ENCODE peak calls at places on chromosomes 7 and 10, in ten cellular contexts. One of them, this sample, is unnamed. For H3K27me3, the result is how much of the 10 kb centered on the place peaks cover.

GRCh38 chr7:50359995-50360925 is 55.7 kb downstream of the IKZF1 start:
- DNase-seq in iPS DF 6.9: no peak
- DNase-seq in ovary: no peak
- DNase-seq in GM23338: no peak
- DNase-seq in SK-N-SH: peak
- DNase-seq in mammary epithelial cell: no peak
- DNase-seq in lower lobe of right lung: no peak
- DNase-seq in astrocyte: no peak
- DNase-seq in upper lobe of right lung: no peak
- DNase-seq in AG04450: no peak
- DNase-seq in this sample: no peak

GRCh38 chr7:130314305-130314704 is 21.3 kb downstream of the CPA4 start:
- DNase-seq in iPS DF 6.9: no peak
- DNase-seq in ovary: no peak
- DNase-seq in GM23338: no peak
- DNase-seq in SK-N-SH: no peak
- DNase-seq in mammary epithelial cell: no peak
- DNase-seq in lower lobe of right lung: no peak
- DNase-seq in astrocyte: no peak
- DNase-seq in upper lobe of right lung: no peak
- DNase-seq in AG04450: no peak
- DNase-seq in this sample: no peak

GRCh38 chr7:4189151-4189570 is 492.9 kb upstream of the FOXK1 start:
- DNase-seq in iPS DF 6.9: no peak
- DNase-seq in ovary: peak
- DNase-seq in GM23338: no peak
- DNase-seq in SK-N-SH: peak
- DNase-seq in mammary epithelial cell: peak
- DNase-seq in lower lobe of right lung: peak
- DNase-seq in astrocyte: peak
- DNase-seq in upper lobe of right lung: no peak
- DNase-seq in AG04450: no peak
- DNase-seq in this sample: no peak

GRCh38 chr7:159023746-159024145 is 120.9 kb downstream of the VIPR2 start:
- DNase-seq in iPS DF 6.9: no peak
- DNase-seq in ovary: no peak
- DNase-seq in GM23338: no peak
- DNase-seq in SK-N-SH: no peak
- DNase-seq in mammary epithelial cell: no peak
- DNase-seq in lower lobe of right lung: no peak
- DNase-seq in astrocyte: no peak
- DNase-seq in upper lobe of right lung: no peak
- DNase-seq in AG04450: no peak
- DNase-seq in this sample: no peak

GRCh38 chr10:132912685-132913558 is 29.4 kb downstream of the CFAP46 start:
- DNase-seq in iPS DF 6.9: peak
- DNase-seq in ovary: no peak
- DNase-seq in GM23338: peak
- DNase-seq in SK-N-SH: no peak
- DNase-seq in mammary epithelial cell: no peak
- DNase-seq in lower lobe of right lung: no peak
- DNase-seq in astrocyte: no peak
- DNase-seq in upper lobe of right lung: peak
- DNase-seq in AG04450: no peak
- DNase-seq in this sample: peak

GRCh38 chr10:60883187-60883586 is 60.8 kb downstream of the RHOBTB1 start:
- DNase-seq in iPS DF 6.9: no peak
- DNase-seq in ovary: no peak
- DNase-seq in GM23338: peak
- DNase-seq in SK-N-SH: peak
- DNase-seq in mammary epithelial cell: peak
- DNase-seq in lower lobe of right lung: no peak
- DNase-seq in astrocyte: peak
- DNase-seq in upper lobe of right lung: no peak
- DNase-seq in AG04450: no peak
- DNase-seq in this sample: peak

GRCh38 chr10:3928569-3928968 is 143.6 kb upstream of the KLF6 start:
- DNase-seq in iPS DF 6.9: no peak
- DNase-seq in ovary: no peak
- DNase-seq in GM23338: no peak
- DNase-seq in SK-N-SH: no peak
- DNase-seq in mammary epithelial cell: no peak
- DNase-seq in lower lobe of right lung: no peak
- DNase-seq in astrocyte: no peak
- DNase-seq in upper lobe of right lung: no peak
- DNase-seq in AG04450: no peak
- DNase-seq in this sample: no peak

GRCh38 chr10:69880301-69881081 is 78.8 kb downstream of the COL13A1 start:
- DNase-seq in iPS DF 6.9: no peak
- DNase-seq in ovary: no peak
- DNase-seq in GM23338: peak
- DNase-seq in SK-N-SH: no peak
- DNase-seq in mammary epithelial cell: no peak
- DNase-seq in lower lobe of right lung: no peak
- DNase-seq in astrocyte: no peak
- DNase-seq in upper lobe of right lung: no peak
- DNase-seq in AG04450: no peak
- DNase-seq in this sample: peak

GRCh38 chr7:100612730-100613446 is 548 bp downstream of the MOSPD3 start:
- DNase-seq in iPS DF 6.9: no peak
- DNase-seq in ovary: no peak
- DNase-seq in GM23338: peak
- DNase-seq in SK-N-SH: peak
- DNase-seq in mammary epithelial cell: no peak
- DNase-seq in lower lobe of right lung: no peak
- DNase-seq in astrocyte: no peak
- DNase-seq in upper lobe of right lung: peak
- DNase-seq in AG04450: no peak
- DNase-seq in this sample: peak

GRCh38 chr10:123926401-123927264 is 35.0 kb upstream of the CPXM2 start:
- DNase-seq in iPS DF 6.9: no peak
- DNase-seq in ovary: no peak
- DNase-seq in GM23338: no peak
- DNase-seq in SK-N-SH: no peak
- DNase-seq in mammary epithelial cell: peak
- DNase-seq in lower lobe of right lung: no peak
- DNase-seq in astrocyte: no peak
- DNase-seq in upper lobe of right lung: no peak
- DNase-seq in AG04450: no peak
- DNase-seq in this sample: no peak

GRCh38 chr7:143426479-143427142 is 16.6 kb upstream of the TAS2R60 start:
- DNase-seq in iPS DF 6.9: no peak
- DNase-seq in ovary: no peak
- DNase-seq in GM23338: no peak
- DNase-seq in SK-N-SH: no peak
- DNase-seq in mammary epithelial cell: no peak
- DNase-seq in lower lobe of right lung: no peak
- DNase-seq in astrocyte: no peak
- DNase-seq in upper lobe of right lung: no peak
- DNase-seq in AG04450: no peak
- DNase-seq in this sample: no peak

GRCh38 chr10:132138596-132138995 is 48.2 kb upstream of the DPYSL4 start:
- DNase-seq in iPS DF 6.9: no peak
- DNase-seq in ovary: no peak
- DNase-seq in GM23338: no peak
- DNase-seq in SK-N-SH: no peak
- DNase-seq in mammary epithelial cell: no peak
- DNase-seq in lower lobe of right lung: peak
- DNase-seq in astrocyte: no peak
- DNase-seq in upper lobe of right lung: no peak
- DNase-seq in AG04450: no peak
- DNase-seq in this sample: no peak

GRCh38 chr10:46550795-46551700 is 5.4 kb downstream of the GPRIN2 start:
- DNase-seq in iPS DF 6.9: no peak
- DNase-seq in ovary: peak
- DNase-seq in GM23338: no peak
- DNase-seq in SK-N-SH: no peak
- DNase-seq in mammary epithelial cell: no peak
- DNase-seq in lower lobe of right lung: peak
- DNase-seq in astrocyte: no peak
- DNase-seq in upper lobe of right lung: no peak
- DNase-seq in AG04450: no peak
- DNase-seq in this sample: no peak

GRCh38 chr7:49255061-49255460 is 330.7 kb downstream of the CDC14C start:
- DNase-seq in iPS DF 6.9: no peak
- DNase-seq in ovary: no peak
- DNase-seq in GM23338: no peak
- DNase-seq in SK-N-SH: no peak
- DNase-seq in mammary epithelial cell: peak
- DNase-seq in lower lobe of right lung: no peak
- DNase-seq in astrocyte: peak
- DNase-seq in upper lobe of right lung: no peak
- DNase-seq in AG04450: no peak
- DNase-seq in this sample: no peak

GRCh38 chr10:27646604-27647191 is 98.9 kb downstream of the MKX start:
- DNase-seq in iPS DF 6.9: no peak
- DNase-seq in ovary: no peak
- DNase-seq in GM23338: no peak
- DNase-seq in SK-N-SH: no peak
- DNase-seq in mammary epithelial cell: no peak
- DNase-seq in lower lobe of right lung: no peak
- DNase-seq in astrocyte: no peak
- DNase-seq in upper lobe of right lung: no peak
- DNase-seq in AG04450: no peak
- DNase-seq in this sample: no peak

GRCh38 chr7:128103498-128104108 is 72.4 kb upstream of the LRRC4 start:
- DNase-seq in iPS DF 6.9: no peak
- DNase-seq in ovary: peak
- DNase-seq in GM23338: peak
- DNase-seq in SK-N-SH: peak
- DNase-seq in mammary epithelial cell: no peak
- DNase-seq in lower lobe of right lung: peak
- DNase-seq in astrocyte: no peak
- DNase-seq in upper lobe of right lung: no peak
- DNase-seq in AG04450: no peak
- DNase-seq in this sample: peak

GRCh38 chr10:1049425-1049958 is 573 bp upstream of the IDI1 start:
- DNase-seq in iPS DF 6.9: no peak
- DNase-seq in ovary: no peak
- DNase-seq in GM23338: peak
- DNase-seq in SK-N-SH: peak
- DNase-seq in mammary epithelial cell: no peak
- DNase-seq in lower lobe of right lung: no peak
- DNase-seq in astrocyte: peak
- DNase-seq in upper lobe of right lung: no peak
- DNase-seq in AG04450: no peak
- DNase-seq in this sample: no peak

GRCh38 chr7:66841898-66842297 is 79.1 kb upstream of the TMEM248 start:
- DNase-seq in iPS DF 6.9: no peak
- DNase-seq in ovary: no peak
- DNase-seq in GM23338: no peak
- DNase-seq in SK-N-SH: no peak
- DNase-seq in mammary epithelial cell: no peak
- DNase-seq in lower lobe of right lung: no peak
- DNase-seq in astrocyte: no peak
- DNase-seq in upper lobe of right lung: no peak
- DNase-seq in AG04450: no peak
- DNase-seq in this sample: no peak

GRCh38 chr7:134701272-134701671 is 54.6 kb downstream of the BPGM start:
- DNase-seq in iPS DF 6.9: peak
- DNase-seq in ovary: no peak
- DNase-seq in GM23338: peak
- DNase-seq in SK-N-SH: peak
- DNase-seq in mammary epithelial cell: no peak
- DNase-seq in lower lobe of right lung: no peak
- DNase-seq in astrocyte: no peak
- DNase-seq in upper lobe of right lung: no peak
- DNase-seq in AG04450: no peak
- DNase-seq in this sample: peak

GRCh38 chr7:43492906-43493305 is 90.0 kb upstream of the STK17A start:
- DNase-seq in iPS DF 6.9: no peak
- DNase-seq in ovary: no peak
- DNase-seq in GM23338: no peak
- DNase-seq in SK-N-SH: no peak
- DNase-seq in mammary epithelial cell: no peak
- DNase-seq in lower lobe of right lung: no peak
- DNase-seq in astrocyte: peak
- DNase-seq in upper lobe of right lung: no peak
- DNase-seq in AG04450: no peak
- DNase-seq in this sample: no peak
- H3K27me3 ChIP-seq in iPS DF 6.9: under half
- H3K27me3 ChIP-seq in ovary: under half
- H3K27me3 ChIP-seq in GM23338: under half
- H3K27me3 ChIP-seq in SK-N-SH: half or more
- H3K27me3 ChIP-seq in mammary epithelial cell: under half
- H3K27me3 ChIP-seq in lower lobe of right lung: under half
- H3K27me3 ChIP-seq in astrocyte: under half
- H3K27me3 ChIP-seq in upper lobe of right lung: under half
- H3K27me3 ChIP-seq in AG04450: under half
- H3K27me3 ChIP-seq in this sample: under half

GRCh38 chr7:42192851-42193456 is 44.1 kb downstream of the GLI3 start:
- DNase-seq in iPS DF 6.9: no peak
- DNase-seq in ovary: no peak
- DNase-seq in GM23338: peak
- DNase-seq in SK-N-SH: no peak
- DNase-seq in mammary epithelial cell: peak
- DNase-seq in lower lobe of right lung: no peak
- DNase-seq in astrocyte: peak
- DNase-seq in upper lobe of right lung: no peak
- DNase-seq in AG04450: no peak
- DNase-seq in this sample: no peak
- H3K4me3 ChIP-seq in iPS DF 6.9: no peak
- H3K4me3 ChIP-seq in ovary: no peak
- H3K4me3 ChIP-seq in GM23338: no peak
- H3K4me3 ChIP-seq in SK-N-SH: no peak
- H3K4me3 ChIP-seq in mammary epithelial cell: no peak
- H3K4me3 ChIP-seq in lower lobe of right lung: no peak
- H3K4me3 ChIP-seq in astrocyte: no peak
- H3K4me3 ChIP-seq in upper lobe of right lung: no peak
- H3K4me3 ChIP-seq in AG04450: no peak
- H3K4me3 ChIP-seq in this sample: no peak

GRCh38 chr7:26381476-26382175 is 90.0 kb downstream of the SNX10 start:
- DNase-seq in iPS DF 6.9: no peak
- DNase-seq in ovary: no peak
- DNase-seq in GM23338: no peak
- DNase-seq in SK-N-SH: no peak
- DNase-seq in mammary epithelial cell: no peak
- DNase-seq in lower lobe of right lung: no peak
- DNase-seq in astrocyte: no peak
- DNase-seq in upper lobe of right lung: no peak
- DNase-seq in AG04450: no peak
- DNase-seq in this sample: no peak
- H3K27me3 ChIP-seq in iPS DF 6.9: under half
- H3K27me3 ChIP-seq in ovary: under half
- H3K27me3 ChIP-seq in GM23338: under half
- H3K27me3 ChIP-seq in SK-N-SH: under half
- H3K27me3 ChIP-seq in mammary epithelial cell: under half
- H3K27me3 ChIP-seq in lower lobe of right lung: under half
- H3K27me3 ChIP-seq in astrocyte: under half
- H3K27me3 ChIP-seq in upper lobe of right lung: under half
- H3K27me3 ChIP-seq in AG04450: under half
- H3K27me3 ChIP-seq in this sample: under half

DNA sequence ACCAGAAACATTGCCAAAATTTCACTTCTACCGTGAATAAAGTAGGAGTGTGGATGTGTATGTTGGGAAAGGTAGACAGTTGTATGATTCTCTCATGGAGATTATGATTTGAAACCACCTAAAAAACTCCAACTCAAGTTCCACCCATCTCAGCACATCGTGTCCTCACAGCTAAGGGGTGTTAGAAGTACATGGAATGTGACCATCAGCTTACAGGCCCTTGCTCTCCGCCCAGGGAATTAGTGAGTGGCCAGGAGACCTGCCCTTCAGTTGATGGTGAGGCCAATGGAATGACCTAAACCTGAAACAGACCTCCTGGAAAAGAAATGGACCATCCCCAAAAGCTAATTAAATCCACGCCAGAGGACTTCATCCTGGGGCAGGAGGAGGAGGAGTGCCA is 2.1 kb upstream of the WNT2 start:
- DNase-seq in iPS DF 6.9: no peak
- DNase-seq in ovary: no peak
- DNase-seq in GM23338: peak
- DNase-seq in SK-N-SH: no peak
- DNase-seq in mammary epithelial cell: no peak
- DNase-seq in lower lobe of right lung: no peak
- DNase-seq in astrocyte: peak
- DNase-seq in upper lobe of right lung: no peak
- DNase-seq in AG04450: no peak
- DNase-seq in this sample: peak
- H3K4me3 ChIP-seq in iPS DF 6.9: no peak
- H3K4me3 ChIP-seq in ovary: no peak
- H3K4me3 ChIP-seq in GM23338: peak
- H3K4me3 ChIP-seq in SK-N-SH: no peak
- H3K4me3 ChIP-seq in mammary epithelial cell: no peak
- H3K4me3 ChIP-seq in lower lobe of right lung: peak
- H3K4me3 ChIP-seq in astrocyte: peak
- H3K4me3 ChIP-seq in upper lobe of right lung: peak
- H3K4me3 ChIP-seq in AG04450: peak
- H3K4me3 ChIP-seq in this sample: no peak

This sample was measured in H7.